ENCODE peak calls at places on chromosomes 12 and 14, in six cellular contexts. O is cardiac fibroblast, D is GM13977, Q is astrocyte, N is nephron progenitor cell, K is endothelial cell. A is an unnamed sample.

GRCh38 chr14:102902086-102902485 is 20.4 kb upstream of the AMN start:
- DNase-seq in N (no peak), O (no peak), K (no peak), Q (no peak), D (no peak), A (no peak)

GRCh38 chr14:106378191-106378590 is 851.8 kb downstream of the TMEM121 start:
- DNase-seq in N (no peak), Q (no peak), K (no peak), D (no peak), O (no peak), A (peak)

GRCh38 chr12:15208140-15208539 is 13.1 kb downstream of the RERG start:
- DNase-seq in O (peak), K (no peak), Q (no peak), D (no peak), N (no peak), A (no peak)

GRCh38 chr12:43009307-43009706 is 419.8 kb upstream of the PRICKLE1 start:
- DNase-seq in D (no peak), K (no peak), Q (peak), O (peak), N (no peak), A (no peak)

GRCh38 chr14:22002860-22003284 is 329.3 kb upstream of the OR4E1 start:
- DNase-seq in Q (no peak), K (peak), D (no peak), O (no peak), N (peak), A (peak)

GRCh38 chr12:48815281-48816110 is 2.8 kb upstream of the CACNB3 start:
- DNase-seq in O (peak), K (peak), Q (peak), D (peak), N (peak), A (peak)

GRCh38 chr14:46490150-46490769 is 161.3 kb downstream of the RPL10L start:
- DNase-seq in K (peak), O (no peak), D (peak), N (no peak), Q (peak), A (peak)

GRCh38 chr12:111076611-111077451 is 156.5 kb upstream of the MYL2 start:
- DNase-seq in K (no peak), Q (no peak), N (peak), O (no peak), D (no peak), A (no peak)

GRCh38 chr14:54562334-54562733 is 4.6 kb upstream of the SAMD4A start:
- DNase-seq in K (no peak), Q (peak), N (no peak), D (no peak), O (no peak), A (no peak)

GRCh38 chr12:86044396-86044795 is 170.3 kb downstream of the NTS start:
- DNase-seq in D (no peak), K (no peak), Q (no peak), O (no peak), N (no peak), A (no peak)

GRCh38 chr14:103763730-103764488 is 48.3 kb downstream of the ZFYVE21 start:
- DNase-seq in Q (no peak), K (no peak), O (no peak), D (peak), N (no peak), A (peak)

GRCh38 chr14:105182296-105183020 is 1.3 kb upstream of the NUDT14 start:
- DNase-seq in D (no peak), K (no peak), N (no peak), O (no peak), Q (no peak), A (no peak)

GRCh38 chr12:96989916-96990315 is 82.9 kb downstream of the NEDD1 start:
- DNase-seq in K (peak), O (no peak), Q (peak), N (peak), D (no peak), A (peak)

GRCh38 chr14:96633096-96633495 is 130.9 kb downstream of the PAPOLA start:
- DNase-seq in Q (no peak), O (no peak), D (no peak), N (no peak), K (no peak), A (no peak)

GRCh38 chr12:15797818-15798217 is 8.6 kb upstream of the EPS8 start:
- DNase-seq in D (no peak), N (no peak), O (no peak), K (no peak), Q (no peak), A (no peak)

GRCh38 chr12:52903285-52903854 is 1.5 kb downstream of the KRT8 start:
- DNase-seq in O (peak), N (peak), D (peak), K (peak), Q (peak), A (peak)

DNA sequence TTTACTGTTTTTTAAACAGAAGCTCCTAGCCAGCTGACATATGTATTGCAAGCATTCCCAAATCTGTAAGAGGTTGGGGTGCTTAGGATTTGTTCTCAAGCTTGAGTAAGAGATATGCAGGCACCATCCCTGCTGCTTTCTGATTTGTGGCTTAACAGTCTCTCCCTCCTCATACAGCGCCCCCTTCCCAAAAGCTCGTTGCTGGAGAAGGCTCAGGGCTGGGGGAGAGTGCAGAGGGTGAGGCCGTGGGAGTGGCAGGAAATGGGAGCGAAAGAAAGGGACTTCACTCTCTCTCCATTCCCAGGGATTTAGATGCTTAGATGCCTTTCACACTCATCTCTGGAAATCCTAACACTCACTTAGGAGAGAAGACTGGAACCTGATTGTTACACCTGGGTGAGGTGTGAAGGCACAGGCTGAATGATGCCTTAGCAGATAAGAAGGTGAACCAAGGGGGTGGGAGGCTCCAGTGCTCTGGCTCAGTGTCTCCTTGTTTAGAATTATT is 172.0 kb downstream of the C12orf75 start:
- DNase-seq in O (no peak), D (no peak), K (no peak), Q (no peak), N (no peak), A (no peak)
- TF ChIP-seq CTCF in O (no peak), D (no peak), K (no peak), Q (no peak), N (no peak), A (no peak)

GRCh38 chr12:76921891-76922664 is 43.3 kb upstream of the CSRP2 start:
- DNase-seq in O (no peak), K (no peak), Q (no peak), N (no peak), D (no peak), A (no peak)

GRCh38 chr12:76929499-76929898 is 50.7 kb upstream of the CSRP2 start:
- DNase-seq in D (no peak), O (no peak), N (no peak), Q (no peak), K (no peak), A (no peak)

GRCh38 chr12:76922821-76923315 is 44.0 kb upstream of the CSRP2 start:
- DNase-seq in N (no peak), Q (no peak), O (no peak), K (no peak), D (no peak), A (no peak)

GRCh38 chr12:76927170-76927784 is 48.5 kb upstream of the CSRP2 start:
- DNase-seq in O (peak), N (peak), K (peak), Q (no peak), D (peak), A (peak)
- TF ChIP-seq CTCF in O (peak), N (peak), K (peak), Q (peak), D (peak), A (peak)

GRCh38 chr12:89395712-89396111 is 43.4 kb upstream of the DUSP6 start:
- DNase-seq in K (no peak), Q (no peak), O (no peak), D (no peak), N (no peak), A (no peak)
- TF ChIP-seq CTCF in K (no peak), Q (no peak), O (no peak), D (no peak), N (no peak), A (no peak)

DNA sequence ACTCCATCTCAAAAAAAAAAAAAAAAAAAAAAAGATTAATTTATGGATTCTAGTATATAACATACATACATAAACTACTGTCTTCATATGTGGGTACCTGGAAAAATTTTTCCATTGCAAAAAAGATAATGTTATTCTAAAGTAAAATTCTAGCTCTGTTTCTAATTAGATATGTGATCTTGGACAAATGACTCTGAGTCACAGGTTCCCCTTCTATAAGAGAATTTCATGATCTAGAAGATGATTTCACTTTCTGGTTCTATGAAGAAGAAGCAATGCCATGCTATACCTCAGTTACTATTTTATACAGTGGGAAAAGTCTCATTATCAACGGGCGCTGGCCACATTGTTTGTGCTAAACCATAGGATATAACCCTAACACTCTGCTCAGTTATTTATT is 351.3 kb downstream of the ZFP36L1 start:
- DNase-seq in K (no peak), D (no peak), O (no peak), N (no peak), Q (no peak), A (no peak)
- TF ChIP-seq CTCF in K (no peak), D (no peak), O (no peak), N (no peak), Q (no peak), A (no peak)

GRCh38 chr14:35046048-35046750 is at the start of gene FAM177A1:
- DNase-seq in K (peak), O (peak), D (peak), Q (peak), N (peak), A (peak)
- TF ChIP-seq CTCF in K (no peak), O (no peak), D (no peak), Q (no peak), N (no peak), A (no peak)